ENCODE peak calls at places on chromosomes 4 and X, in ten cellular contexts. One of them, this sample, is unnamed.

GRCh38 chr4:173490817-173491518 is 39.1 kb downstream of the HAND2 start:
- DNase-seq in pancreas: no peak
- DNase-seq in brain microvascular endothelial cell: peak
- DNase-seq in hepatocyte: peak
- DNase-seq in CD8-positive, alpha-beta T cell: no peak
- DNase-seq in left lung: no peak
- DNase-seq in fibroblast of the aortic adventitia: peak
- DNase-seq in GM12865: no peak
- DNase-seq in AG04450: peak
- DNase-seq in mucosa of descending colon: no peak
- DNase-seq in this sample: peak

GRCh38 chr4:146514651-146515379 is 6.9 kb downstream of the SLC10A7 start:
- DNase-seq in pancreas: no peak
- DNase-seq in brain microvascular endothelial cell: no peak
- DNase-seq in hepatocyte: no peak
- DNase-seq in CD8-positive, alpha-beta T cell: no peak
- DNase-seq in left lung: no peak
- DNase-seq in fibroblast of the aortic adventitia: no peak
- DNase-seq in GM12865: no peak
- DNase-seq in AG04450: no peak
- DNase-seq in mucosa of descending colon: no peak
- DNase-seq in this sample: no peak

GRCh38 chr4:142396279-142396678 is 449.8 kb downstream of the INPP4B start:
- DNase-seq in pancreas: no peak
- DNase-seq in brain microvascular endothelial cell: no peak
- DNase-seq in hepatocyte: no peak
- DNase-seq in CD8-positive, alpha-beta T cell: no peak
- DNase-seq in left lung: no peak
- DNase-seq in fibroblast of the aortic adventitia: peak
- DNase-seq in GM12865: no peak
- DNase-seq in AG04450: no peak
- DNase-seq in mucosa of descending colon: no peak
- DNase-seq in this sample: no peak

GRCh38 chrX:10341309-10341708 is 184.5 kb downstream of the CLCN4 start:
- DNase-seq in pancreas: no peak
- DNase-seq in brain microvascular endothelial cell: no peak
- DNase-seq in hepatocyte: no peak
- DNase-seq in CD8-positive, alpha-beta T cell: no peak
- DNase-seq in left lung: no peak
- DNase-seq in fibroblast of the aortic adventitia: no peak
- DNase-seq in GM12865: no peak
- DNase-seq in AG04450: no peak
- DNase-seq in mucosa of descending colon: no peak
- DNase-seq in this sample: no peak

GRCh38 chrX:10350991-10351390 is 194.2 kb downstream of the CLCN4 start:
- DNase-seq in pancreas: no peak
- DNase-seq in brain microvascular endothelial cell: peak
- DNase-seq in hepatocyte: no peak
- DNase-seq in CD8-positive, alpha-beta T cell: no peak
- DNase-seq in left lung: no peak
- DNase-seq in fibroblast of the aortic adventitia: peak
- DNase-seq in GM12865: no peak
- DNase-seq in AG04450: no peak
- DNase-seq in mucosa of descending colon: no peak
- DNase-seq in this sample: peak

GRCh38 chr4:44121210-44121609 is 327.4 kb downstream of the KCTD8 start:
- DNase-seq in pancreas: no peak
- DNase-seq in brain microvascular endothelial cell: no peak
- DNase-seq in hepatocyte: no peak
- DNase-seq in CD8-positive, alpha-beta T cell: no peak
- DNase-seq in left lung: no peak
- DNase-seq in fibroblast of the aortic adventitia: no peak
- DNase-seq in GM12865: no peak
- DNase-seq in AG04450: no peak
- DNase-seq in mucosa of descending colon: no peak
- DNase-seq in this sample: no peak

GRCh38 chr4:85968945-85969830 is 390.7 kb downstream of the MAPK10 start:
- DNase-seq in pancreas: no peak
- DNase-seq in brain microvascular endothelial cell: peak
- DNase-seq in hepatocyte: peak
- DNase-seq in CD8-positive, alpha-beta T cell: no peak
- DNase-seq in left lung: no peak
- DNase-seq in fibroblast of the aortic adventitia: peak
- DNase-seq in GM12865: peak
- DNase-seq in AG04450: peak
- DNase-seq in mucosa of descending colon: no peak
- DNase-seq in this sample: peak

GRCh38 chr4:82801910-82802521 is 3.4 kb upstream of the SCD5 start:
- DNase-seq in pancreas: no peak
- DNase-seq in brain microvascular endothelial cell: no peak
- DNase-seq in hepatocyte: no peak
- DNase-seq in CD8-positive, alpha-beta T cell: no peak
- DNase-seq in left lung: no peak
- DNase-seq in fibroblast of the aortic adventitia: peak
- DNase-seq in GM12865: peak
- DNase-seq in AG04450: no peak
- DNase-seq in mucosa of descending colon: no peak
- DNase-seq in this sample: peak

GRCh38 chrX:46961574-46962279 is 49.5 kb downstream of the JADE3 start:
- DNase-seq in pancreas: peak
- DNase-seq in brain microvascular endothelial cell: no peak
- DNase-seq in hepatocyte: no peak
- DNase-seq in CD8-positive, alpha-beta T cell: no peak
- DNase-seq in left lung: no peak
- DNase-seq in fibroblast of the aortic adventitia: no peak
- DNase-seq in GM12865: peak
- DNase-seq in AG04450: no peak
- DNase-seq in mucosa of descending colon: no peak
- DNase-seq in this sample: no peak

GRCh38 chr4:8817081-8817812 is 54.4 kb downstream of the HMX1 start:
- DNase-seq in pancreas: no peak
- DNase-seq in brain microvascular endothelial cell: no peak
- DNase-seq in hepatocyte: no peak
- DNase-seq in CD8-positive, alpha-beta T cell: no peak
- DNase-seq in left lung: peak
- DNase-seq in fibroblast of the aortic adventitia: no peak
- DNase-seq in GM12865: no peak
- DNase-seq in AG04450: no peak
- DNase-seq in mucosa of descending colon: no peak
- DNase-seq in this sample: no peak

GRCh38 chr4:41569957-41570356 is 32.0 kb downstream of the LIMCH1 start:
- DNase-seq in pancreas: no peak
- DNase-seq in brain microvascular endothelial cell: no peak
- DNase-seq in hepatocyte: no peak
- DNase-seq in CD8-positive, alpha-beta T cell: no peak
- DNase-seq in left lung: no peak
- DNase-seq in fibroblast of the aortic adventitia: no peak
- DNase-seq in GM12865: no peak
- DNase-seq in AG04450: no peak
- DNase-seq in mucosa of descending colon: no peak
- DNase-seq in this sample: no peak

GRCh38 chr4:122583906-122584305 is 37.0 kb downstream of the IL21 start:
- DNase-seq in pancreas: no peak
- DNase-seq in brain microvascular endothelial cell: no peak
- DNase-seq in hepatocyte: peak
- DNase-seq in CD8-positive, alpha-beta T cell: no peak
- DNase-seq in left lung: no peak
- DNase-seq in fibroblast of the aortic adventitia: peak
- DNase-seq in GM12865: no peak
- DNase-seq in AG04450: no peak
- DNase-seq in mucosa of descending colon: no peak
- DNase-seq in this sample: peak

GRCh38 chrX:153634236-153634635 is 12.8 kb upstream of the DUSP9 start:
- DNase-seq in pancreas: no peak
- DNase-seq in brain microvascular endothelial cell: no peak
- DNase-seq in hepatocyte: no peak
- DNase-seq in CD8-positive, alpha-beta T cell: no peak
- DNase-seq in left lung: no peak
- DNase-seq in fibroblast of the aortic adventitia: no peak
- DNase-seq in GM12865: no peak
- DNase-seq in AG04450: no peak
- DNase-seq in mucosa of descending colon: no peak
- DNase-seq in this sample: no peak

DNA sequence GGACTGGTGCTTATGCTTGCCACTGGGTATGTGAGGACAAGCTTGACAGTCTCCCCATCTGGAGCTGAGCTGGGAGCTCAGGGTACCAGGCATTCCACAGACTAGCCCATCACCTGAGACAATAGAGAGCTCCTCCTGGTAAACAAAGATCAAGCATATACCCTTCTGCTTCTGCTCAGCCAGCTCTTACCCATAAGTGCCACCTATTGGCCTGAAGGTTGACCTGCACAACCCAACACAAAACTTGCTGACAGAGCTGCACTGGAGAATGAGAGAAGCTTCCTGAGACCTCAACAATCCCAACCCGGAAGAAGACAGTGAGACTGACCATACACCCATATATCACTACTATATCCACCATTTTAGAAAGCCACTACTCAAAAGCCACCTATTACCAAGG is 1049.2 kb upstream of the INTU start:
- DNase-seq in pancreas: no peak
- DNase-seq in brain microvascular endothelial cell: no peak
- DNase-seq in hepatocyte: peak
- DNase-seq in CD8-positive, alpha-beta T cell: no peak
- DNase-seq in left lung: no peak
- DNase-seq in fibroblast of the aortic adventitia: peak
- DNase-seq in GM12865: peak
- DNase-seq in AG04450: no peak
- DNase-seq in mucosa of descending colon: no peak
- DNase-seq in this sample: no peak
- TF ChIP-seq CTCF in pancreas: no peak
- TF ChIP-seq CTCF in brain microvascular endothelial cell: peak
- TF ChIP-seq CTCF in hepatocyte: peak
- TF ChIP-seq CTCF in CD8-positive, alpha-beta T cell: no peak
- TF ChIP-seq CTCF in left lung: no peak
- TF ChIP-seq CTCF in fibroblast of the aortic adventitia: peak
- TF ChIP-seq CTCF in GM12865: peak
- TF ChIP-seq CTCF in AG04450: peak
- TF ChIP-seq CTCF in mucosa of descending colon: no peak
- TF ChIP-seq CTCF in this sample: peak

GRCh38 chr4:20687894-20688293 is 12.4 kb upstream of the PACRGL start:
- DNase-seq in pancreas: no peak
- DNase-seq in brain microvascular endothelial cell: peak
- DNase-seq in hepatocyte: no peak
- DNase-seq in CD8-positive, alpha-beta T cell: no peak
- DNase-seq in left lung: no peak
- DNase-seq in fibroblast of the aortic adventitia: peak
- DNase-seq in GM12865: no peak
- DNase-seq in AG04450: peak
- DNase-seq in mucosa of descending colon: no peak
- DNase-seq in this sample: peak
- H3K4me3 ChIP-seq in pancreas: no peak
- H3K4me3 ChIP-seq in brain microvascular endothelial cell: no peak
- H3K4me3 ChIP-seq in hepatocyte: no peak
- H3K4me3 ChIP-seq in CD8-positive, alpha-beta T cell: no peak
- H3K4me3 ChIP-seq in left lung: no peak
- H3K4me3 ChIP-seq in fibroblast of the aortic adventitia: no peak
- H3K4me3 ChIP-seq in GM12865: no peak
- H3K4me3 ChIP-seq in AG04450: no peak
- H3K4me3 ChIP-seq in mucosa of descending colon: no peak
- H3K4me3 ChIP-seq in this sample: no peak

DNA sequence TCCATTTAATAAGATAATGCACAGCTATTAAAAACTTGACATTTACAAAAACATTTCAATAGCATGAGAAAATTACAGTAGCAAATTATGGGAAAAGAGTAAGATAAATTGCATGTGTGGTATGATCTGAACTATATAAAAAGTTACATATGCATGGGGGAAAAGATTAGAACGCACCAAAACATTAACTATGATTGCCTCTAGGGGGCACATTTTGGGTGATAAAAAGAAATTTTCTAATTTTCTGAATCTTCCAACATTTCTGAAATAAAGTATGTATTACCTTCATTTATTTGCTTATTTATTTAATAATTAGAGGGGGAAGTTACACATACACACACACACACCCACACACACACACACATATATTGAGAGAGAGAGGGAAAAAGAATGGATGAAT is 19.6 kb upstream of the KDM5C start:
- DNase-seq in pancreas: no peak
- DNase-seq in brain microvascular endothelial cell: no peak
- DNase-seq in hepatocyte: no peak
- DNase-seq in CD8-positive, alpha-beta T cell: no peak
- DNase-seq in left lung: no peak
- DNase-seq in fibroblast of the aortic adventitia: no peak
- DNase-seq in GM12865: no peak
- DNase-seq in AG04450: no peak
- DNase-seq in mucosa of descending colon: no peak
- DNase-seq in this sample: no peak
- TF ChIP-seq CTCF in pancreas: no peak
- TF ChIP-seq CTCF in brain microvascular endothelial cell: peak
- TF ChIP-seq CTCF in hepatocyte: peak
- TF ChIP-seq CTCF in CD8-positive, alpha-beta T cell: peak
- TF ChIP-seq CTCF in left lung: no peak
- TF ChIP-seq CTCF in fibroblast of the aortic adventitia: peak
- TF ChIP-seq CTCF in GM12865: no peak
- TF ChIP-seq CTCF in AG04450: peak
- TF ChIP-seq CTCF in mucosa of descending colon: no peak
- TF ChIP-seq CTCF in this sample: peak

GRCh38 chrX:57821703-57822375 is 88.4 kb downstream of the ZXDA start:
- DNase-seq in pancreas: peak
- DNase-seq in brain microvascular endothelial cell: peak
- DNase-seq in hepatocyte: no peak
- DNase-seq in CD8-positive, alpha-beta T cell: peak
- DNase-seq in left lung: no peak
- DNase-seq in fibroblast of the aortic adventitia: peak
- DNase-seq in GM12865: peak
- DNase-seq in AG04450: peak
- DNase-seq in mucosa of descending colon: no peak
- DNase-seq in this sample: peak
- H3K4me3 ChIP-seq in pancreas: peak
- H3K4me3 ChIP-seq in brain microvascular endothelial cell: no peak
- H3K4me3 ChIP-seq in hepatocyte: no peak
- H3K4me3 ChIP-seq in CD8-positive, alpha-beta T cell: no peak
- H3K4me3 ChIP-seq in left lung: no peak
- H3K4me3 ChIP-seq in fibroblast of the aortic adventitia: no peak
- H3K4me3 ChIP-seq in GM12865: no peak
- H3K4me3 ChIP-seq in AG04450: no peak
- H3K4me3 ChIP-seq in mucosa of descending colon: no peak
- H3K4me3 ChIP-seq in this sample: no peak